ENCODE peak calls at places on chromosomes 3 and 15, in five cellular contexts. K is upper lobe of left lung, T is RWPE1, R is coronary artery, O is ovary. B is an unnamed sample.

GRCh38 chr3:42601898-42602581 is 1.6 kb downstream of the NKTR start:
- DNase-seq in K (no peak), T (no peak), R (no peak), O (no peak), B (no peak)

GRCh38 chr3:19363071-19363470 is 214.8 kb downstream of the KCNH8 start:
- DNase-seq in K (no peak), T (no peak), R (no peak), O (no peak), B (no peak)

GRCh38 chr3:143084856-143085731 is 34.5 kb upstream of the CHST2 start:
- DNase-seq in K (no peak), T (peak), R (no peak), O (no peak), B (no peak)

GRCh38 chr3:101725192-101725889 is 927 bp downstream of the CEP97 start:
- DNase-seq in K (peak), T (no peak), R (peak), O (peak), B (peak)

GRCh38 chr15:56202737-56203136 is 40.9 kb downstream of the RFX7 start:
- DNase-seq in K (no peak), T (no peak), R (no peak), O (no peak), B (no peak)

GRCh38 chr3:96449803-96450202 is 364.6 kb upstream of the EPHA6 start:
- DNase-seq in K (no peak), T (no peak), R (no peak), O (no peak), B (no peak)

GRCh38 chr3:11154036-11154952 is at the start of gene HRH1:
- DNase-seq in K (no peak), T (peak), R (no peak), O (peak), B (no peak)

GRCh38 chr3:36891651-36892268 is 53.1 kb downstream of the TRANK1 start:
- DNase-seq in K (no peak), T (no peak), R (no peak), O (no peak), B (no peak)

GRCh38 chr3:61537366-61537765 is 24.0 kb upstream of the PTPRG start:
- DNase-seq in K (no peak), T (no peak), R (no peak), O (no peak), B (no peak)

GRCh38 chr3:141241248-141242034 is 9.8 kb downstream of the PXYLP1 start:
- DNase-seq in K (no peak), T (no peak), R (no peak), O (no peak), B (no peak)

GRCh38 chr3:30607032-30607833 is 832 bp downstream of the TGFBR2 start:
- DNase-seq in K (peak), T (peak), R (peak), O (peak), B (peak)

GRCh38 chr3:14699643-14700042 is 24.7 kb downstream of the C3orf20 start:
- DNase-seq in K (no peak), T (no peak), R (no peak), O (no peak), B (no peak)

GRCh38 chr3:72889310-72890165 is 1.7 kb downstream of the GXYLT2 start:
- DNase-seq in K (no peak), T (no peak), R (no peak), O (no peak), B (no peak)

GRCh38 chr15:26037369-26037768 is 174.2 kb upstream of the ATP10A start:
- DNase-seq in K (no peak), T (no peak), R (no peak), O (no peak), B (no peak)

GRCh38 chr3:7657214-7658112 is 796.5 kb downstream of the GRM7 start:
- DNase-seq in K (no peak), T (no peak), R (no peak), O (no peak), B (no peak)

GRCh38 chr3:146471012-146471411 is 1.7 kb upstream of the PLSCR2 start:
- DNase-seq in K (no peak), T (no peak), R (no peak), O (no peak), B (no peak)

GRCh38 chr15:101088788-101089578 is 162.9 kb downstream of the CHSY1 start:
- DNase-seq in K (peak), T (peak), R (no peak), O (peak), B (peak)

GRCh38 chr3:11521167-11521566 is 122.5 kb downstream of the VGLL4 start:
- DNase-seq in K (no peak), T (no peak), R (no peak), O (no peak), B (no peak)

GRCh38 chr3:179037361-179037760 is 34.2 kb downstream of the ZMAT3 start:
- DNase-seq in K (no peak), T (peak), R (peak), O (no peak), B (no peak)

GRCh38 chr3:81764665-81765064 is 3.2 kb upstream of the GBE1 start:
- DNase-seq in K (no peak), T (no peak), R (no peak), O (no peak), B (no peak)
- TF ChIP-seq CTCF in K (no peak), T (no peak), R (no peak), O (no peak), B (no peak)

DNA sequence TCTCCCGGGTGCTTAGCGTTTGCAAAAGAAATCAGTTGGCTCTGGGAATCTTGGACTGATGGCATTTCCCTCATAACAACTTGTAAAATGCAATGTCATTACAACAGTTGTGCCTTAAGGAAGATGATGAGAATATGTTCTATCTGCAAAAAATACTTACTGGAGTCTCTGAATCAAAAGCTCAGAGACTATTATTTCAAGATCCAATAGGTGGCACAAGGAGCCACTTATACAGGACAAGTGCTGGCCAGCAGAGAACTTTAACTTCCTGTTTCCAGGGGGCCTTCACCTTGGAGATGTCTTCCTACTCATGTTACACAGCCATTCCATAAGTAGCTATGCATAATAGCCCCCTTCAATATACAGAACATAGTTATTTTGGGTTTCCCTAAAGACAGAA is 8.9 kb upstream of the RPS27L start:
- DNase-seq in K (no peak), T (no peak), R (no peak), O (no peak), B (no peak)
- TF ChIP-seq CTCF in K (no peak), T (no peak), R (no peak), O (no peak), B (no peak)

DNA sequence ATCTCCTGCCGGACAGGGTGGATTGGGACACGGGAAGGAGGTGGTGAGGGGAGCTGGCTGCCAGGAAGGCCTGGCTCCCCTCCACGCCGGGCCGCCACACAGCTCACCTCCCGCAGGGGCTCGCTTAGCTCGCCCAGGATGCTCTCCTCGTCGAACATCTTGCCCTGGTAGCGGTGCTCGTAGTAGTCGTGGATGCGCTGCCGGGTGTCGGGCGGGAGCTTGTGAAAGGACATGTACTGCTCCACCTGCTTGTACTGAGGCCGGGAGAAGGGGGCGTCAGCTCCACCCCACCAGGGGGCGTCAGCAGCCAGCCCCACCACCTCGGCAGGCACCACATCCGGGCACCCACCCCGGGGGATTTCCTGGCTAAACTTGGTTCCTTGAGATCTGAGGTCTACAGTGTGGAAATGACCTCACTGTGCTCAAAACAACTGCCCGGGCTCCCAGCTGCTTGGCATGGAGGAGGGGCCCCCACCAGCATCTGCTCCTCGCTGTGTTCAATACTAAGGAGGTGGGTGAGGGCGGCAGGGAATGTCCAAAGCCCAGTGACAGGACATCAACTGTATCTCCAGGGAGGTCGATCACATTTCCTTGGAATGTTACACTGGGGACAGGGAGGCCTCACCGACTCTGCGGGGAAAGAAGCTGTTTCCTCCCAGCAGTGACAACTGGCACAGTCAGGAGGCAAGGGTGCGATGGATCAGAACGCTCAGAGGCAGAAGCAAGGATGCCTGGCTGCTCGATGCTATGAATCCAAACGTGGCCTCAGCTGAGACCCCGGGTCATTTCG is 43.4 kb downstream of the HCN4 start:
- DNase-seq in K (no peak), T (no peak), R (no peak), O (no peak), B (no peak)
- TF ChIP-seq CTCF in K (no peak), T (no peak), R (no peak), O (no peak), B (no peak)

GRCh38 chr15:80288131-80288530 is 36.1 kb upstream of the CTXND1 start:
- DNase-seq in K (no peak), T (no peak), R (no peak), O (no peak), B (no peak)

GRCh38 chr15:80289558-80290277 is 37.7 kb upstream of the CTXND1 start:
- DNase-seq in K (no peak), T (no peak), R (no peak), O (no peak), B (no peak)

GRCh38 chr15:80286055-80286454 is 34.0 kb upstream of the CTXND1 start:
- DNase-seq in K (no peak), T (no peak), R (no peak), O (no peak), B (no peak)

GRCh38 chr15:80285379-80285778 is 33.4 kb upstream of the CTXND1 start:
- DNase-seq in K (no peak), T (no peak), R (no peak), O (no peak), B (no peak)
- TF ChIP-seq CTCF in K (no peak), T (no peak), R (no peak), O (no peak), B (no peak)

GRCh38 chr3:13508496-13508895 is 28.4 kb downstream of the HDAC11 start:
- DNase-seq in K (no peak), T (no peak), R (no peak), O (no peak), B (no peak)
- TF ChIP-seq CTCF in K (no peak), T (no peak), R (no peak), O (no peak), B (no peak)

B was measured in mesothelial cell of epicardium.